ENCODE peak calls at places on chromosome 6, in seven cellular contexts. H, V, L, N, D, U and P are unnamed samples. For H3K36me3, the result is how much of the 10 kb centered on the place peaks cover.

GRCh38 chr6:82875573-82876185 is 190.0 kb downstream of the UBE3D start:
- DNase-seq in L (no peak), U (no peak), D (no peak), N (peak), H (no peak), V (no peak), P (no peak)

GRCh38 chr6:128098000-128098581 is 197.2 kb upstream of the THEMIS start:
- DNase-seq in H (no peak), D (no peak), L (no peak), N (no peak), U (no peak), V (no peak), P (no peak)

GRCh38 chr6:111096246-111096645 is 8.9 kb downstream of the SLC16A10 start:
- DNase-seq in D (no peak), L (no peak), U (no peak), V (no peak), H (peak), N (no peak), P (no peak)

GRCh38 chr6:108598316-108598863 is 37.7 kb downstream of the FOXO3 start:
- DNase-seq in D (no peak), H (no peak), N (no peak), L (no peak), U (no peak), V (no peak), P (no peak)

GRCh38 chr6:154661751-154662150 is 71.5 kb upstream of the SCAF8 start:
- DNase-seq in L (no peak), V (no peak), U (no peak), D (no peak), N (no peak), H (no peak), P (no peak)

GRCh38 chr6:143397229-143398222 is 53.0 kb downstream of the ADAT2 start:
- DNase-seq in U (peak), N (no peak), D (no peak), H (peak), L (no peak), V (no peak), P (no peak)

GRCh38 chr6:122372647-122373046 is 26.8 kb upstream of the HSF2 start:
- DNase-seq in N (no peak), D (no peak), H (no peak), L (no peak), V (no peak), U (no peak), P (no peak)

GRCh38 chr6:25866011-25866410 is 8.0 kb downstream of the SLC17A3 start:
- DNase-seq in V (no peak), U (no peak), N (no peak), H (no peak), D (no peak), L (no peak), P (no peak)

GRCh38 chr6:153947817-153948447 is 91.1 kb upstream of the OPRM1 start:
- DNase-seq in V (no peak), U (no peak), H (peak), D (no peak), N (peak), L (no peak), P (no peak)

GRCh38 chr6:43911354-43911624 is 141.3 kb downstream of the VEGFA start:
- DNase-seq in L (no peak), D (no peak), H (no peak), V (no peak), N (no peak), U (no peak), P (no peak)

GRCh38 chr6:3370361-3371221 is 86.3 kb downstream of the SLC22A23 start:
- DNase-seq in L (no peak), V (peak), D (no peak), H (peak), U (no peak), N (no peak), P (no peak)

GRCh38 chr6:150299873-150300485 is 68.8 kb upstream of the IYD start:
- DNase-seq in U (no peak), H (peak), V (no peak), N (no peak), D (no peak), L (no peak), P (no peak)

GRCh38 chr6:45920819-45921511 is 94.7 kb downstream of the CLIC5 start:
- DNase-seq in L (no peak), V (no peak), N (no peak), D (no peak), U (no peak), H (no peak), P (no peak)

GRCh38 chr6:84197708-84198107 is 29.7 kb downstream of the CEP162 start:
- DNase-seq in U (no peak), L (no peak), D (no peak), H (no peak), N (no peak), V (no peak), P (no peak)

GRCh38 chr6:37934276-37934675 is 114.7 kb downstream of the ZFAND3 start:
- DNase-seq in L (no peak), U (no peak), H (no peak), D (no peak), N (no peak), V (no peak), P (no peak)

GRCh38 chr6:122692175-122692598 is 82.0 kb downstream of the PKIB start:
- DNase-seq in L (no peak), H (no peak), U (no peak), V (no peak), N (no peak), D (no peak), P (no peak)

GRCh38 chr6:121971886-121972285 is 427.6 kb upstream of the HSF2 start:
- DNase-seq in U (no peak), N (no peak), V (no peak), H (peak), L (no peak), D (no peak), P (no peak)

GRCh38 chr6:131789219-131789618 is 18.6 kb upstream of the ENPP1 start:
- DNase-seq in V (no peak), D (no peak), U (no peak), L (no peak), H (no peak), N (no peak), P (no peak)

GRCh38 chr6:5213851-5214507 is 46.8 kb downstream of the LYRM4 start:
- DNase-seq in U (no peak), H (no peak), D (no peak), V (no peak), L (no peak), N (no peak), P (no peak)

GRCh38 chr6:156402227-156402626 is 375.0 kb upstream of the ARID1B start:
- DNase-seq in U (no peak), D (no peak), L (no peak), N (no peak), H (no peak), V (no peak), P (no peak)

GRCh38 chr6:161544801-161545490 is 271.1 kb upstream of the AGPAT4 start:
- DNase-seq in N (no peak), L (no peak), V (no peak), U (no peak), H (no peak), D (no peak), P (no peak)

GRCh38 chr6:142569676-142570075 is 267.9 kb downstream of the ADGRG6 start:
- DNase-seq in D (no peak), V (no peak), N (no peak), L (no peak), U (no peak), H (no peak), P (no peak)

GRCh38 chr6:37548067-37548674 is 48.5 kb upstream of the CCDC167 start:
- DNase-seq in N (no peak), V (no peak), D (no peak), L (no peak), U (no peak), H (no peak), P (no peak)

GRCh38 chr6:139418426-139419132 is 44.1 kb upstream of the CITED2 start:
- DNase-seq in V (no peak), D (no peak), N (no peak), L (no peak), U (no peak), H (no peak), P (no peak)

GRCh38 chr6:12097791-12098190 is 85.7 kb downstream of the HIVEP1 start:
- DNase-seq in U (no peak), H (no peak), L (no peak), N (no peak), D (no peak), V (no peak), P (no peak)

GRCh38 chr6:33534702-33535101 is 45.4 kb downstream of the BAK1 start:
- DNase-seq in D (no peak), N (no peak), V (no peak), U (no peak), L (no peak), H (no peak), P (no peak)

GRCh38 chr6:110529355-110529754 is 52.9 kb upstream of the SLC22A16 start:
- DNase-seq in U (no peak), L (no peak), H (no peak), V (no peak), N (no peak), D (no peak), P (no peak)

GRCh38 chr6:148657053-148657452 is 89.8 kb upstream of the UST start:
- DNase-seq in L (no peak), D (no peak), N (peak), U (no peak), V (no peak), H (peak), P (no peak)

GRCh38 chr6:163585932-163586437 is 171.5 kb downstream of the QKI start:
- DNase-seq in N (no peak), H (peak), U (peak), L (no peak), D (no peak), V (peak), P (peak)

GRCh38 chr6:170152111-170152926 is 138.6 kb downstream of the DLL1 start:
- DNase-seq in N (no peak), U (no peak), L (peak), H (peak), V (no peak), D (peak), P (peak)

GRCh38 chr6:7991536-7991935 is 72.7 kb downstream of the BLOC1S5 start:
- DNase-seq in U (no peak), H (no peak), L (no peak), N (no peak), V (no peak), D (no peak), P (no peak)

GRCh38 chr6:146028835-146029572 is at the start of gene GRM1:
- DNase-seq in H (no peak), U (no peak), L (no peak), D (no peak), N (no peak), V (no peak), P (no peak)

GRCh38 chr6:11869656-11870340 is 91.2 kb upstream of the ADTRP start:
- DNase-seq in N (no peak), D (no peak), L (peak), V (no peak), H (peak), U (no peak), P (no peak)

GRCh38 chr6:2734517-2735076 is 16.1 kb downstream of the MYLK4 start:
- DNase-seq in N (no peak), U (no peak), D (no peak), L (no peak), V (no peak), H (no peak), P (no peak)

GRCh38 chr6:85494551-85495337 is 44.9 kb downstream of the NT5E start:
- DNase-seq in V (no peak), D (no peak), N (no peak), U (no peak), L (no peak), H (no peak), P (no peak)

GRCh38 chr6:130282234-130282995 is 59.7 kb upstream of the SAMD3 start:
- DNase-seq in D (no peak), L (no peak), V (no peak), H (no peak), N (peak), U (no peak), P (no peak)

GRCh38 chr6:79385893-79386292 is 151.3 kb downstream of the LCA5 start:
- DNase-seq in N (no peak), H (no peak), U (no peak), D (no peak), V (no peak), L (no peak), P (no peak)

GRCh38 chr6:27867941-27868705 is 44.1 kb downstream of the OR2B2 start:
- DNase-seq in U (no peak), D (no peak), N (no peak), H (no peak), V (no peak), L (no peak), P (no peak)

GRCh38 chr6:159444073-159444472 is 249.0 kb downstream of the SOD2 start:
- DNase-seq in N (no peak), H (no peak), U (no peak), L (no peak), V (no peak), D (no peak), P (no peak)
- H3K36me3 ChIP-seq in N (under half), H (under half), U (under half), L (under half), V (under half), D (under half), P (under half)

DNA sequence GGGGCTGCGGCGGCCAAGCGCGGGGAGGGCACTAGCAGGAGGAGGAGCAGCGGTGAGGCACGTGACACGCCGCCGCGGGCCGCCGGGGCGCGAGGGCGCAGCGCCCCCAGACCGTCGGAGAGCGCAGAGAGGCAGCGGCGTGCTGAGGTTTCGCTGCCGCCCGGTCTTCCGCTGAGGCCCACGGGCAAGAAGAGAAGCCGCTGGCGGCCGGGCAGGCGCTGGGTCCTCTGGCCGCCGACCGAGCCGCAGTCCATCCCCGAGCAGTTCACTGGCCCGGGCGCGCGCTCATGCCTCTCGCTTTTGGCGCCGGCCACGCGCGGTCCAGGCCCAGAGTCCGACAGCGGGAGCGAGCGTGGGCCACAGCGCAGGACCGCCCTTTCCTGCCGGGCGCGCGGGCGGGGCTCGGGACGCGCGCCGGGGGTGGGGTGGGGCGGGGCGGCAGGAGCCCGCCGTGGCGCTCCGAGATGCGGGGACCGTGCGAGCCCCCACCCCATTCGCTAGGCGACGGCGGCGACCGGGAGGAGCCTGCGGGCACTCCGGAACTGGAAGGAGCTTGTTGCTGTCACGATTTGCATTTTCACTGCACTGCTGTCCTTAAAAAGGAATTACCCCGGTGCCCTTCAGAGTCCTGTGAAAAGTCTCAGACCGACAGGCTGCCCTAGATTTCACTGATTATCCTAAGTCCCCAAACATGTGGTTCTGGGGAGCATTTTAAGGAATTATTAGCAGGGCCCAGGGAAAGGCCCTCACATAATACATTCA is at the start of gene MCUR1:
- DNase-seq in D (peak), H (peak), N (peak), U (peak), L (peak), V (peak), P (peak)
- TF ChIP-seq POLR2A in D (peak), H (peak), N (no peak), U (peak), L (peak), V (no peak), P (peak)

GRCh38 chr6:87633851-87634250 is 43.9 kb downstream of the ORC3 start:
- DNase-seq in D (no peak), U (no peak), N (no peak), L (no peak), H (no peak), V (no peak), P (no peak)
- H3K36me3 ChIP-seq in D (under half), U (under half), N (under half), L (under half), H (under half), V (under half), P (under half)

DNA sequence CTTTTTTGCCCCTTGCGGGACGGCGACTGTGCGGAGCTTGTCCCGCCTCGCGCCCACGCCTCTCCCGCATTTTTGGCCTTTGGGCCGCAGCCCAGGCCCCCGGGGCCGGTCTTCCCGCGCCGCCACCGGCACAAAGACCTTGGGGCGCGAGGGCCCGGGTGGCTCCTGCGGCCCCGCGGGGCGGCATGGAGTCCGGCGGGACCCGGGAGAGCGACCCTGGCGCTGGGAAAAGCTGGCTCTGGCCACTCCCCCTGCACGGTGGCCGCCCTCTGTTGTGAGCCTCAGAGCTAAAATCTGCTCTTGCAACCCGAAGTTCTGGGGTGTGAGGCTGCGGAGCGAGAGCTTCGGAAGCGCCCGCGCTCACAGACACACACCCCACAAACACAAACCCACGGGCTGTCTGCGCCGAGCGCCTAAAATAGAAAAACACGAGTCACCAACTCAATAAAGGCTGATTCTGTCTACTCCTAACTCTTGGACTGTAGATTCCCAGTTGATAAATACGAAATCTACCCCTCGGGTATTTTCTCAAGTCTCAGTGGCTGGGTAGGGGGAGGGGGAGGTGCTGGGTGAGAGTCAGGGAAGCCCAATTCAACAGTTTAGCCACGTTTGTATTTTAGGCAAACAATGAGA is 496 bp upstream of the BEND3 start:
- DNase-seq in H (peak), L (peak), V (peak), N (peak), D (peak), U (no peak), P (no peak)
- TF ChIP-seq POLR2A in H (no peak), L (no peak), V (no peak), N (no peak), D (no peak), U (no peak), P (no peak)

DNA sequence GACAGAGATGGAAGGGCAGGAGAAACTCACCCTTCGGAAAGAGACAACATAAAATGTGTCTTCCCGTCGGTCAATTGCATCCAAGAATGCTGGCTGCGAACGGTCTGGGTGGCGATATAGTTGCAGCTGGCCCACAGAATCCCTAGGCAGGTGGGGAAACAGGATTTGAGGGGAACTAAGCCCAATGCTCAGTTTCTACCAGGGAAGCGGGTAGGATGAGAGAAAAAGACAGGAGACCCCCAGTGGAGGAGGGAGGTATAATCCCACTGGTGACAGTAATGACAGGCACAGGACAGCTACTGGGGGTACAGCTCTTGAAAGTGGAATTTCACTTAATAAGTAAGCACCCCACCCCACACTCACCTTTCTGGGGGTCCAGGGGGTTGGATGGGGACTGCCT is 7.5 kb upstream of the TNXB start:
- DNase-seq in H (no peak), D (no peak), L (no peak), N (no peak), U (no peak), V (no peak), P (no peak)
- H3K36me3 ChIP-seq in H (under half), D (under half), L (under half), N (under half), U (under half), V (under half), P (half or more)

GRCh38 chr6:107488875-107489635 is 862 bp upstream of the SOBP start:
- DNase-seq in U (peak), L (peak), D (peak), N (peak), H (peak), V (peak), P (peak)

GRCh38 chr6:107490568-107491058 is 696 bp downstream of the SOBP start:
- DNase-seq in L (peak), N (peak), V (peak), H (no peak), D (no peak), U (no peak), P (no peak)

GRCh38 chr6:107488174-107488874 is 1.6 kb upstream of the SOBP start:
- DNase-seq in D (no peak), L (no peak), U (no peak), H (no peak), V (no peak), N (no peak), P (no peak)

GRCh38 chr6:107491059-107491609 is 1.2 kb downstream of the SOBP start:
- DNase-seq in D (peak), U (peak), N (peak), V (peak), L (peak), H (peak), P (peak)

GRCh38 chr6:107489636-107490567 is at the start of gene SOBP:
- DNase-seq in D (peak), N (peak), L (peak), V (peak), U (peak), H (peak), P (no peak)
- TF ChIP-seq POLR2A in D (no peak), N (no peak), L (no peak), V (no peak), U (no peak), H (no peak), P (no peak)